ENCODE peak calls at places on chromosome 11, in four cellular contexts. One of them, this sample, is unnamed.

GRCh38 chr11:76623171-76623883 is 47.2 kb downstream of the LRRC32 start:
- DNase-seq in esophagus squamous epithelium: no peak
- DNase-seq in pancreas: no peak
- DNase-seq in thoracic aorta: no peak
- DNase-seq in this sample: no peak

GRCh38 chr11:2208691-2209369 is 37.2 kb upstream of the TH start:
- DNase-seq in esophagus squamous epithelium: no peak
- DNase-seq in pancreas: peak
- DNase-seq in thoracic aorta: no peak
- DNase-seq in this sample: peak

GRCh38 chr11:75655619-75656018 is 13.2 kb downstream of the MAP6 start:
- DNase-seq in esophagus squamous epithelium: no peak
- DNase-seq in pancreas: no peak
- DNase-seq in thoracic aorta: no peak
- DNase-seq in this sample: no peak

GRCh38 chr11:78656984-78657383 is 82.3 kb upstream of the NARS2 start:
- DNase-seq in esophagus squamous epithelium: no peak
- DNase-seq in pancreas: no peak
- DNase-seq in thoracic aorta: no peak
- DNase-seq in this sample: no peak

GRCh38 chr11:99505319-99505718 is 484.6 kb downstream of the CNTN5 start:
- DNase-seq in esophagus squamous epithelium: no peak
- DNase-seq in pancreas: no peak
- DNase-seq in thoracic aorta: no peak
- DNase-seq in this sample: no peak

GRCh38 chr11:35483131-35483800 is 42.1 kb downstream of the PAMR1 start:
- DNase-seq in esophagus squamous epithelium: no peak
- DNase-seq in pancreas: no peak
- DNase-seq in thoracic aorta: no peak
- DNase-seq in this sample: no peak

GRCh38 chr11:83310718-83311117 is 24.6 kb upstream of the CCDC90B start:
- DNase-seq in esophagus squamous epithelium: no peak
- DNase-seq in pancreas: no peak
- DNase-seq in thoracic aorta: no peak
- DNase-seq in this sample: no peak

GRCh38 chr11:13942908-13943505 is 19.5 kb upstream of the SPON1 start:
- DNase-seq in esophagus squamous epithelium: no peak
- DNase-seq in pancreas: no peak
- DNase-seq in thoracic aorta: no peak
- DNase-seq in this sample: no peak

GRCh38 chr11:33533668-33534067 is 167.0 kb downstream of the C11orf91 start:
- DNase-seq in esophagus squamous epithelium: no peak
- DNase-seq in pancreas: no peak
- DNase-seq in thoracic aorta: no peak
- DNase-seq in this sample: no peak

GRCh38 chr11:134498326-134499139 is 86.5 kb upstream of the B3GAT1 start:
- DNase-seq in esophagus squamous epithelium: no peak
- DNase-seq in pancreas: no peak
- DNase-seq in thoracic aorta: no peak
- DNase-seq in this sample: no peak

GRCh38 chr11:64094463-64095223 is 58.9 kb downstream of the FLRT1 start:
- DNase-seq in esophagus squamous epithelium: no peak
- DNase-seq in pancreas: no peak
- DNase-seq in thoracic aorta: no peak
- DNase-seq in this sample: no peak

DNA sequence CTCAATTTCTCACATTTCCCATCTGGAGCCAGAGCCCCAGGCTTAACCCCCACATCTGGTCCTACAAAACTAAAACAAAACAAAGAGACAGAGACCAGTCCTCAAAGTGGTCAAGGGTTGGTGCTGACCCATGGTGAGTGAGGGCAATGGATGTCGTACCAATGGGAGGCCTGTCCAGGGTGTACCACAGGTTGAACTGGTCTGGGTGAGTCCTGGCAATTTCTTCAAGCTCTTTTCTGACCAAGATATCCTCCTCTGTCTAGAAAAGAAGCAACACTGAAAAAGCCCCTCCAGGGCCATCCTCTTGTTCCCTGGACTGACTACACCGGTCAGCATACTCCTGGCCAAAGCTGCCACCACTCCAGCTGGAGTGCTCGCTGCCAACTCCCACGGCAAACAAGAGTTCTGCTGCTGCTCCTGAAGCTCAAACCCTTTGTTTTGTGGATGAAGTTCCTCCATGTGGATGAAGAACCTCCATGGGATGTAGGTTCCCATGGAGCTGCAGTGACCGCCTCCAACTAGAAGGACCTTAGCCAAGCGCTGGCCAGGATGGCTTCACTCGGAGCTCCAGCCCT is 6.9 kb downstream of the CYB5R2 start:
- DNase-seq in esophagus squamous epithelium: no peak
- DNase-seq in pancreas: no peak
- DNase-seq in thoracic aorta: no peak
- DNase-seq in this sample: no peak
- H3K27ac ChIP-seq in esophagus squamous epithelium: no peak
- H3K27ac ChIP-seq in pancreas: no peak
- H3K27ac ChIP-seq in thoracic aorta: no peak
- H3K27ac ChIP-seq in this sample: no peak

GRCh38 chr11:9533053-9533452 is 40.4 kb upstream of the WEE1 start:
- DNase-seq in esophagus squamous epithelium: no peak
- DNase-seq in pancreas: no peak
- DNase-seq in thoracic aorta: no peak
- DNase-seq in this sample: no peak

GRCh38 chr11:9528573-9529332 is 44.7 kb upstream of the WEE1 start:
- DNase-seq in esophagus squamous epithelium: no peak
- DNase-seq in pancreas: no peak
- DNase-seq in thoracic aorta: no peak
- DNase-seq in this sample: no peak

GRCh38 chr11:9529333-9529648 is 44.2 kb upstream of the WEE1 start:
- DNase-seq in esophagus squamous epithelium: no peak
- DNase-seq in pancreas: no peak
- DNase-seq in thoracic aorta: no peak
- DNase-seq in this sample: no peak

GRCh38 chr11:9530020-9530628 is 43.3 kb upstream of the WEE1 start:
- DNase-seq in esophagus squamous epithelium: no peak
- DNase-seq in pancreas: no peak
- DNase-seq in thoracic aorta: no peak
- DNase-seq in this sample: no peak

GRCh38 chr11:9530901-9531625 is 42.4 kb upstream of the WEE1 start:
- DNase-seq in esophagus squamous epithelium: no peak
- DNase-seq in pancreas: no peak
- DNase-seq in thoracic aorta: no peak
- DNase-seq in this sample: no peak
- H3K27ac ChIP-seq in esophagus squamous epithelium: no peak
- H3K27ac ChIP-seq in pancreas: no peak
- H3K27ac ChIP-seq in thoracic aorta: no peak
- H3K27ac ChIP-seq in this sample: no peak

GRCh38 chr11:73386568-73386967 is 10.4 kb downstream of the RELT start:
- DNase-seq in esophagus squamous epithelium: no peak
- DNase-seq in pancreas: no peak
- DNase-seq in thoracic aorta: no peak
- DNase-seq in this sample: no peak
- H3K27ac ChIP-seq in esophagus squamous epithelium: peak
- H3K27ac ChIP-seq in pancreas: no peak
- H3K27ac ChIP-seq in thoracic aorta: no peak
- H3K27ac ChIP-seq in this sample: no peak

DNA sequence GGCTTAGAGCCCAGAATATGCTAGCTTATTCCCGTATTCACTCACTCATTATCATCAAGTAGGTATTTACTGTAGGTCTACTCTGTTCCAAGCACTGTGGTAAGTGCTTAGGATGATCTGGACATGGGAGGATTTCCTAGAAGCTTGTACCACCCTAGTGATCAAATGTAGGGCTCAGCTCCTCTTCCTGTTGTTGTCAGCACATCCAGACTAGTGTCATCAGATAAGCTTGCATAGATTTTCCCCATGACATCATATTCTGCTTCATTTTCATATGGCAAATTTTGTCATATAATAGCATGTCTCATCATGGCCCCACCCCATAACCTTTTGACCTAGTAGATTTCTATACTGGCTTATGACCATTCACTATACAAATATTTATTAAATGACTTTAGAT is 19.3 kb upstream of the NUCB2 start:
- DNase-seq in esophagus squamous epithelium: no peak
- DNase-seq in pancreas: no peak
- DNase-seq in thoracic aorta: no peak
- DNase-seq in this sample: no peak
- H3K27ac ChIP-seq in esophagus squamous epithelium: no peak
- H3K27ac ChIP-seq in pancreas: no peak
- H3K27ac ChIP-seq in thoracic aorta: no peak
- H3K27ac ChIP-seq in this sample: no peak

GRCh38 chr11:121929581-121929980 is 186.4 kb downstream of the BLID start:
- DNase-seq in esophagus squamous epithelium: no peak
- DNase-seq in pancreas: peak
- DNase-seq in thoracic aorta: no peak
- DNase-seq in this sample: no peak
- H3K27ac ChIP-seq in esophagus squamous epithelium: no peak
- H3K27ac ChIP-seq in pancreas: no peak
- H3K27ac ChIP-seq in thoracic aorta: no peak
- H3K27ac ChIP-seq in this sample: peak

DNA sequence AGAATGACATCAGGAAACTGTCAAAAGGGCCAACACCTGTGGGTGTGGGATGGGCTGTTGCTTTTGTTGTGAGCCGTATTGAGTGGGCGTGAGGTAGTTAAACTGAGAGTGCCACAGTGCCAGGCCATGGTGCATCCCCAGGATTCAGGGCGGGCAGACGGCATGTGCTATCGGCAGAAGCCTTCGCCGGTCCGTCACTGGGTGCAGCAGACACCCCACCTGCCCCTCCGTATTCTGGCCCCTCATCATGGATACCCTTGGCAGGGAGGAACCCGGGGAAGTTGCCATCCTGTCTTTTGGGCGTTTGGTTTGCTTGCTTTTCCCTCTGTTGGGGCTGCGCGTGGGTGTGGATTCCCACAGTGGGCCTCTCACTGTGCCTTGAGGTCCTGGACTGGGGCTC is 27.5 kb downstream of the ST14 start:
- DNase-seq in esophagus squamous epithelium: no peak
- DNase-seq in pancreas: no peak
- DNase-seq in thoracic aorta: no peak
- DNase-seq in this sample: no peak
- H3K27ac ChIP-seq in esophagus squamous epithelium: no peak
- H3K27ac ChIP-seq in pancreas: no peak
- H3K27ac ChIP-seq in thoracic aorta: no peak
- H3K27ac ChIP-seq in this sample: no peak

GRCh38 chr11:130666781-130667251 is 218.4 kb downstream of the ADAMTS15 start:
- DNase-seq in esophagus squamous epithelium: no peak
- DNase-seq in pancreas: no peak
- DNase-seq in thoracic aorta: no peak
- DNase-seq in this sample: no peak
- H3K27ac ChIP-seq in esophagus squamous epithelium: no peak
- H3K27ac ChIP-seq in pancreas: no peak
- H3K27ac ChIP-seq in thoracic aorta: no peak
- H3K27ac ChIP-seq in this sample: no peak

This sample was measured in tibial artery.